ENCODE peak calls at places on chromosomes 6 and 20, in six cellular contexts. U is skeletal muscle cell, B is activated T-helper 1 cell treated with Interleukin-2 at 50 U/mL for 16 hours, I is iPS DF 19.7, F is breast epithelium, R is amygdala. V is an unnamed sample.

GRCh38 chr6:69763763-69764162 is 33.0 kb downstream of the LMBRD1 start:
- DNase-seq in U (no peak), F (no peak), I (no peak), R (no peak), B (no peak), V (no peak)

GRCh38 chr6:113672691-113673149 is 184.4 kb upstream of the MARCKS start:
- DNase-seq in I (no peak), F (no peak), U (peak), B (no peak), R (peak), V (no peak)

GRCh38 chr6:40509163-40509562 is 78.0 kb downstream of the LRFN2 start:
- DNase-seq in R (no peak), U (no peak), F (no peak), B (no peak), I (no peak), V (no peak)

GRCh38 chr6:2749972-2750600 is 636 bp downstream of the MYLK4 start:
- DNase-seq in U (no peak), F (no peak), R (peak), I (no peak), B (peak), V (no peak)

GRCh38 chr20:18372296-18372695 is 84.0 kb downstream of the ZNF133 start:
- DNase-seq in I (no peak), U (no peak), B (no peak), R (no peak), F (no peak), V (no peak)

GRCh38 chr6:51410453-51410852 is 591.8 kb downstream of the TFAP2B start:
- DNase-seq in U (no peak), F (no peak), R (no peak), B (no peak), I (no peak), V (no peak)

GRCh38 chr6:27568226-27568889 is 95.5 kb upstream of the ZNF184 start:
- DNase-seq in R (no peak), I (no peak), B (no peak), F (no peak), U (no peak), V (no peak)

GRCh38 chr6:68976260-68976659 is 341.2 kb downstream of the ADGRB3 start:
- DNase-seq in U (no peak), I (no peak), B (no peak), R (no peak), F (no peak), V (no peak)

GRCh38 chr6:27472182-27472616 is 706 bp downstream of the ZNF184 start:
- DNase-seq in F (peak), R (peak), B (no peak), I (no peak), U (peak), V (peak)

GRCh38 chr6:158958504-158959386 is 41.3 kb downstream of the RSPH3 start:
- DNase-seq in B (no peak), U (no peak), I (no peak), R (no peak), F (no peak), V (no peak)

GRCh38 chr6:83928286-83928685 is 68.8 kb downstream of the CYB5R4 start:
- DNase-seq in U (no peak), F (no peak), R (no peak), B (no peak), I (no peak), V (no peak)

GRCh38 chr6:156789081-156789943 is 12.1 kb downstream of the ARID1B start:
- DNase-seq in R (no peak), B (no peak), U (no peak), F (no peak), I (no peak), V (no peak)

GRCh38 chr20:48012401-48012974 is 227.2 kb upstream of the SULF2 start:
- DNase-seq in R (no peak), F (no peak), U (no peak), B (no peak), I (no peak), V (no peak)

GRCh38 chr6:27188885-27189418 is 58.5 kb upstream of the PRSS16 start:
- DNase-seq in I (no peak), U (peak), B (no peak), R (no peak), F (peak), V (peak)

GRCh38 chr20:31560094-31560899 is 44.8 kb upstream of the ID1 start:
- DNase-seq in B (peak), R (peak), F (no peak), I (no peak), U (peak), V (no peak)

GRCh38 chr6:31042801-31043200 is 32.5 kb downstream of the MUC22 start:
- DNase-seq in R (no peak), B (no peak), U (no peak), F (peak), I (peak), V (no peak)

GRCh38 chr6:130557481-130558112 is 191.8 kb downstream of the TMEM200A start:
- DNase-seq in F (no peak), B (no peak), I (no peak), R (no peak), U (no peak), V (no peak)

GRCh38 chr6:12075067-12075563 is 63.0 kb downstream of the HIVEP1 start:
- DNase-seq in U (no peak), R (no peak), B (no peak), I (no peak), F (no peak), V (no peak)

GRCh38 chr6:7833753-7834075 is 76.9 kb downstream of the TXNDC5 start:
- DNase-seq in F (no peak), B (no peak), U (no peak), I (no peak), R (no peak), V (no peak)

GRCh38 chr6:90790058-90790457 is 203.2 kb upstream of the MAP3K7 start:
- DNase-seq in R (no peak), F (no peak), I (no peak), B (no peak), U (peak), V (peak)

GRCh38 chr20:22511943-22512910 is 72.1 kb downstream of the FOXA2 start:
- DNase-seq in F (no peak), R (no peak), U (no peak), B (no peak), I (no peak), V (no peak)

GRCh38 chr20:44644384-44645131 is 6.9 kb downstream of the ADA start:
- DNase-seq in F (no peak), B (no peak), U (no peak), R (no peak), I (no peak), V (no peak)

GRCh38 chr6:166770216-166771116 is 143.4 kb upstream of the RPS6KA2 start:
- DNase-seq in B (no peak), I (no peak), U (no peak), R (no peak), F (no peak), V (no peak)

GRCh38 chr6:109325400-109325801 is 56.9 kb downstream of the CD164 start:
- DNase-seq in I (no peak), U (no peak), R (no peak), F (no peak), B (no peak), V (no peak)

GRCh38 chr6:158388727-158389126 is 76.5 kb downstream of the TULP4 start:
- DNase-seq in I (no peak), R (no peak), B (no peak), F (no peak), U (no peak), V (no peak)

V was measured in mesothelial cell of epicardium.